ENCODE peak calls at places on chromosomes 5 and 9, in ten cellular contexts. One of them, this sample, is unnamed. For H3K9me3 and H3K36me3, the result is how much of the 10 kb centered on the place peaks cover.

GRCh38 chr5:80797428-80798024 is 142.7 kb upstream of the DHFR start:
- DNase-seq in cardiac muscle cell: no peak
- DNase-seq in uterus: no peak
- DNase-seq in tibial artery: no peak
- DNase-seq in adrenal gland: no peak
- DNase-seq in left ventricle myocardium inferior: no peak
- DNase-seq in CD8-positive, alpha-beta T cell: no peak
- DNase-seq in lung: no peak
- DNase-seq in aorta: no peak
- DNase-seq in neuronal stem cell: no peak
- DNase-seq in this sample: no peak

GRCh38 chr5:2515180-2515809 is 236.2 kb downstream of the IRX2 start:
- DNase-seq in CD8-positive, alpha-beta T cell: no peak
- DNase-seq in neuronal stem cell: no peak
- DNase-seq in uterus: no peak
- DNase-seq in lung: no peak
- DNase-seq in tibial artery: no peak
- DNase-seq in adrenal gland: no peak
- DNase-seq in cardiac muscle cell: no peak
- DNase-seq in left ventricle myocardium inferior: no peak
- DNase-seq in aorta: no peak
- DNase-seq in this sample: no peak

GRCh38 chr5:73605223-73606087 is 20.5 kb upstream of the ARHGEF28 start:
- DNase-seq in adrenal gland: no peak
- DNase-seq in tibial artery: no peak
- DNase-seq in cardiac muscle cell: no peak
- DNase-seq in neuronal stem cell: no peak
- DNase-seq in left ventricle myocardium inferior: no peak
- DNase-seq in aorta: no peak
- DNase-seq in lung: no peak
- DNase-seq in uterus: no peak
- DNase-seq in CD8-positive, alpha-beta T cell: no peak
- DNase-seq in this sample: peak

GRCh38 chr5:151682751-151683331 is 3.9 kb downstream of the SPARC start:
- DNase-seq in adrenal gland: peak
- DNase-seq in neuronal stem cell: no peak
- DNase-seq in uterus: no peak
- DNase-seq in CD8-positive, alpha-beta T cell: no peak
- DNase-seq in tibial artery: peak
- DNase-seq in aorta: no peak
- DNase-seq in cardiac muscle cell: peak
- DNase-seq in lung: no peak
- DNase-seq in left ventricle myocardium inferior: no peak
- DNase-seq in this sample: no peak

GRCh38 chr5:6448622-6449464 is at the start of gene UBE2QL1:
- DNase-seq in aorta: no peak
- DNase-seq in cardiac muscle cell: no peak
- DNase-seq in lung: no peak
- DNase-seq in CD8-positive, alpha-beta T cell: no peak
- DNase-seq in left ventricle myocardium inferior: no peak
- DNase-seq in uterus: no peak
- DNase-seq in neuronal stem cell: no peak
- DNase-seq in tibial artery: no peak
- DNase-seq in adrenal gland: no peak
- DNase-seq in this sample: no peak

GRCh38 chr9:131111854-131112311 is 13.5 kb upstream of the NUP214 start:
- DNase-seq in CD8-positive, alpha-beta T cell: no peak
- DNase-seq in neuronal stem cell: peak
- DNase-seq in cardiac muscle cell: no peak
- DNase-seq in left ventricle myocardium inferior: no peak
- DNase-seq in lung: no peak
- DNase-seq in adrenal gland: peak
- DNase-seq in uterus: no peak
- DNase-seq in aorta: no peak
- DNase-seq in tibial artery: no peak
- DNase-seq in this sample: no peak

GRCh38 chr9:78590068-78590467 is 293.1 kb downstream of the PSAT1 start:
- DNase-seq in tibial artery: no peak
- DNase-seq in CD8-positive, alpha-beta T cell: no peak
- DNase-seq in lung: no peak
- DNase-seq in left ventricle myocardium inferior: no peak
- DNase-seq in aorta: no peak
- DNase-seq in uterus: no peak
- DNase-seq in adrenal gland: no peak
- DNase-seq in cardiac muscle cell: no peak
- DNase-seq in neuronal stem cell: no peak
- DNase-seq in this sample: no peak

GRCh38 chr5:149177911-149178565 is 36.7 kb downstream of the ABLIM3 start:
- DNase-seq in neuronal stem cell: no peak
- DNase-seq in adrenal gland: no peak
- DNase-seq in cardiac muscle cell: no peak
- DNase-seq in tibial artery: no peak
- DNase-seq in lung: no peak
- DNase-seq in uterus: no peak
- DNase-seq in CD8-positive, alpha-beta T cell: no peak
- DNase-seq in aorta: no peak
- DNase-seq in left ventricle myocardium inferior: no peak
- DNase-seq in this sample: no peak

GRCh38 chr5:140345919-140346347 is 470 bp downstream of the HBEGF start:
- DNase-seq in tibial artery: peak
- DNase-seq in neuronal stem cell: no peak
- DNase-seq in aorta: peak
- DNase-seq in left ventricle myocardium inferior: peak
- DNase-seq in cardiac muscle cell: peak
- DNase-seq in adrenal gland: peak
- DNase-seq in uterus: peak
- DNase-seq in lung: peak
- DNase-seq in CD8-positive, alpha-beta T cell: no peak
- DNase-seq in this sample: peak

GRCh38 chr9:104682642-104683041 is 11.7 kb upstream of the OR13D1 start:
- DNase-seq in tibial artery: no peak
- DNase-seq in neuronal stem cell: peak
- DNase-seq in cardiac muscle cell: peak
- DNase-seq in aorta: no peak
- DNase-seq in adrenal gland: no peak
- DNase-seq in lung: no peak
- DNase-seq in CD8-positive, alpha-beta T cell: no peak
- DNase-seq in uterus: no peak
- DNase-seq in left ventricle myocardium inferior: no peak
- DNase-seq in this sample: no peak

GRCh38 chr5:118580959-118581358 is 407.4 kb downstream of the DTWD2 start:
- DNase-seq in adrenal gland: no peak
- DNase-seq in uterus: no peak
- DNase-seq in left ventricle myocardium inferior: no peak
- DNase-seq in cardiac muscle cell: peak
- DNase-seq in tibial artery: no peak
- DNase-seq in aorta: no peak
- DNase-seq in neuronal stem cell: no peak
- DNase-seq in CD8-positive, alpha-beta T cell: no peak
- DNase-seq in lung: no peak
- DNase-seq in this sample: no peak

DNA sequence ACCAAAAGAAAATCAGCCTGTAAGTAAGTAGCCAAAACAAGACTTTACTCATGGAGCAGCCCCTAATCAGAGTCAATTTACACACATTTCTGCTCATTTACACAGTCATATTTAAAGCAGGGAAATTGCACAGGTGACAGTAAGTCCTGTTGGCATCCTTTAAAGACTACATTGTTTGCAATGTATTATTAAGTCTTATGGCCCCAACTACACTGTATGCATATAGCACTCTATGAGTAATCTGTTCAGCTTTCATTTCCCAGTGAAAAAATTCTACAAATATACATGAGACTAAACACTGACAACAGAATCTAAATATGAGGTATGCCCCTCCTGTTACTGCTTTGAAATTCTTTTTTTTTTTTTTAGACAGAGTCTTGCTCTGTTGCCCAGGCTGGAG is 19.7 kb downstream of the PPP6C start:
- DNase-seq in cardiac muscle cell: no peak
- DNase-seq in uterus: no peak
- DNase-seq in neuronal stem cell: no peak
- DNase-seq in tibial artery: no peak
- DNase-seq in adrenal gland: no peak
- DNase-seq in lung: no peak
- DNase-seq in aorta: no peak
- DNase-seq in left ventricle myocardium inferior: no peak
- DNase-seq in CD8-positive, alpha-beta T cell: no peak
- DNase-seq in this sample: no peak
- H3K9me3 ChIP-seq in cardiac muscle cell: under half
- H3K9me3 ChIP-seq in uterus: under half
- H3K9me3 ChIP-seq in neuronal stem cell: under half
- H3K9me3 ChIP-seq in tibial artery: under half
- H3K9me3 ChIP-seq in adrenal gland: under half
- H3K9me3 ChIP-seq in lung: under half
- H3K9me3 ChIP-seq in aorta: under half
- H3K9me3 ChIP-seq in left ventricle myocardium inferior: under half
- H3K9me3 ChIP-seq in CD8-positive, alpha-beta T cell: under half
- H3K9me3 ChIP-seq in this sample: under half

GRCh38 chr5:177526191-177526590 is 9.4 kb upstream of the DDX41 start:
- DNase-seq in tibial artery: no peak
- DNase-seq in aorta: peak
- DNase-seq in uterus: no peak
- DNase-seq in left ventricle myocardium inferior: no peak
- DNase-seq in cardiac muscle cell: no peak
- DNase-seq in lung: no peak
- DNase-seq in adrenal gland: peak
- DNase-seq in CD8-positive, alpha-beta T cell: no peak
- DNase-seq in neuronal stem cell: no peak
- DNase-seq in this sample: no peak
- H3K36me3 ChIP-seq in tibial artery: half or more
- H3K36me3 ChIP-seq in aorta: under half
- H3K36me3 ChIP-seq in uterus: under half
- H3K36me3 ChIP-seq in left ventricle myocardium inferior: half or more
- H3K36me3 ChIP-seq in cardiac muscle cell: under half
- H3K36me3 ChIP-seq in lung: under half
- H3K36me3 ChIP-seq in adrenal gland: half or more
- H3K36me3 ChIP-seq in CD8-positive, alpha-beta T cell: under half
- H3K36me3 ChIP-seq in neuronal stem cell: half or more
- H3K36me3 ChIP-seq in this sample: under half

DNA sequence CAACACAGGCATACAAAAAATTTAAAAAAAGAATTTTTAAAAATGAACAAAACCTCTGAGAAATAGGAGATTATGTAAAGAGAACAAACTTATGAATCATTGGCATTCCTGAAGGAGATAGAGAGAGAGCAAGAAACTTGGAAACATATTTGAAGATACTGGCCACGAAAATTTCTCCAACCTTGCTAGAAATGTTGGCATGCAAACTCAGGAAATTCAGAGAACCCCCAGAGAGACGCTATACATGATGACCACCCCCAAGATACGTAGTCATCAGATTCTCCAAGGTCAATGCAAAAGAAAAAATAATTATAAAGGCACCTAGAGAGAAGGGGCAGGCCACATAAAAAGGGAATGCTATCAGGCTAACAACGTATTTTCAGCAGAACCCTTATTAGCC is 472.5 kb downstream of the MTRR start:
- DNase-seq in aorta: no peak
- DNase-seq in tibial artery: no peak
- DNase-seq in neuronal stem cell: no peak
- DNase-seq in uterus: no peak
- DNase-seq in adrenal gland: no peak
- DNase-seq in lung: no peak
- DNase-seq in cardiac muscle cell: peak
- DNase-seq in left ventricle myocardium inferior: no peak
- DNase-seq in CD8-positive, alpha-beta T cell: no peak
- DNase-seq in this sample: no peak
- H3K9me3 ChIP-seq in aorta: under half
- H3K9me3 ChIP-seq in tibial artery: under half
- H3K9me3 ChIP-seq in neuronal stem cell: under half
- H3K9me3 ChIP-seq in uterus: under half
- H3K9me3 ChIP-seq in adrenal gland: under half
- H3K9me3 ChIP-seq in lung: under half
- H3K9me3 ChIP-seq in cardiac muscle cell: under half
- H3K9me3 ChIP-seq in left ventricle myocardium inferior: under half
- H3K9me3 ChIP-seq in CD8-positive, alpha-beta T cell: under half
- H3K9me3 ChIP-seq in this sample: under half

DNA sequence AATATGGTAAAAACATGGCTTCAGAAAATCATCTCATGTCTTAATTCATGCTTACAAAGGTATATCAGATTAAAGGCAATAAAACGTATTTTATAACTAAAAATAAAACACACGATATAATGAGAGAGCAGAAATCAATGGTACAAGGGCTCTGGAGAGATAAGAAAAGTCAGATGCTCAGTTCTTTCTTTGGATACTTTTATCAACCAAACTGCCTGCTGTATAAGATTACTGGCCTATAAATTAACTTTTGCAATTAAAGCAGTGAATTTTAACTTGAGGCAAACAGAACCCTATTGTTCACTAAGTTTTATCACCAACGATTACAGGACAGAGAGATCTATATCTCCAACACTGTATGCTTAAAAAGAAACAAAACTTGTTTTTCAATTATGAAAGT is 42.1 kb upstream of the HNRNPA0 start:
- DNase-seq in left ventricle myocardium inferior: no peak
- DNase-seq in uterus: no peak
- DNase-seq in aorta: no peak
- DNase-seq in neuronal stem cell: no peak
- DNase-seq in tibial artery: no peak
- DNase-seq in lung: no peak
- DNase-seq in adrenal gland: no peak
- DNase-seq in CD8-positive, alpha-beta T cell: no peak
- DNase-seq in cardiac muscle cell: no peak
- DNase-seq in this sample: no peak
- H3K36me3 ChIP-seq in left ventricle myocardium inferior: under half
- H3K36me3 ChIP-seq in uterus: under half
- H3K36me3 ChIP-seq in aorta: under half
- H3K36me3 ChIP-seq in neuronal stem cell: under half
- H3K36me3 ChIP-seq in tibial artery: under half
- H3K36me3 ChIP-seq in lung: under half
- H3K36me3 ChIP-seq in adrenal gland: under half
- H3K36me3 ChIP-seq in CD8-positive, alpha-beta T cell: under half
- H3K36me3 ChIP-seq in cardiac muscle cell: under half
- H3K36me3 ChIP-seq in this sample: under half